ENCODE peak calls at places on chromosomes 1 and 21, in four cellular contexts. T is WTC11, X is K562, E is HepG2. F is an unnamed sample.

GRCh38 chr1:21185221-21185731 is 8.6 kb upstream of the EIF4G3 start:
- DNase-seq in T (no peak), X (no peak), E (no peak), F (no peak)

GRCh38 chr1:68173283-68174172 is 58.8 kb downstream of the WLS start:
- DNase-seq in T (no peak), X (no peak), E (no peak), F (no peak)

GRCh38 chr1:164794310-164794709 is 235.3 kb downstream of the PBX1 start:
- DNase-seq in T (no peak), X (no peak), E (no peak), F (peak)

GRCh38 chr1:206779565-206780091 is 7.3 kb upstream of the IL10 start:
- DNase-seq in T (no peak), X (no peak), E (no peak), F (no peak)

GRCh38 chr1:4650486-4650885 is 3.9 kb upstream of the AJAP1 start:
- DNase-seq in T (no peak), X (no peak), E (no peak), F (peak)

GRCh38 chr1:106536741-106537140 is 519.7 kb upstream of the PRMT6 start:
- DNase-seq in T (no peak), X (no peak), E (no peak), F (no peak)

GRCh38 chr1:158819461-158820443 is 11.4 kb upstream of the MNDA start:
- DNase-seq in T (no peak), X (peak), E (no peak), F (no peak)

GRCh38 chr1:115112496-115113375 is 23.4 kb upstream of the TSPAN2 start:
- DNase-seq in T (peak), X (peak), E (no peak), F (no peak)

GRCh38 chr1:78157162-78157561 is 111.4 kb downstream of the GIPC2 start:
- DNase-seq in T (no peak), X (no peak), E (no peak), F (no peak)

GRCh38 chr1:153386500-153386901 is 4.4 kb downstream of the S100A8 start:
- DNase-seq in T (no peak), X (no peak), E (no peak), F (no peak)

GRCh38 chr1:231240531-231240882 is 505 bp upstream of the GNPAT start:
- DNase-seq in T (no peak), X (peak), E (no peak), F (no peak)

GRCh38 chr1:174428033-174428432 is 19.7 kb upstream of the GPR52 start:
- DNase-seq in T (no peak), X (no peak), E (peak), F (no peak)

GRCh38 chr1:76759950-76760349 is 107.3 kb upstream of the ST6GALNAC5 start:
- DNase-seq in T (no peak), X (no peak), E (no peak), F (no peak)

GRCh38 chr1:210464519-210465039 is 135.9 kb downstream of the HHAT start:
- DNase-seq in T (no peak), X (no peak), E (no peak), F (no peak)

GRCh38 chr1:113759341-113760101 is at the start of gene PHTF1:
- DNase-seq in T (peak), X (peak), E (peak), F (peak)

GRCh38 chr1:236502579-236502971 is 21.2 kb upstream of the LGALS8 start:
- DNase-seq in T (no peak), X (no peak), E (peak), F (peak)

GRCh38 chr1:201511925-201512539 is 5.1 kb upstream of the CSRP1 start:
- DNase-seq in T (peak), X (no peak), E (peak), F (no peak)

GRCh38 chr1:202210370-202210769 is 16.8 kb downstream of the LGR6 start:
- DNase-seq in T (peak), X (no peak), E (no peak), F (no peak)

GRCh38 chr1:168960595-168960994 is 145.9 kb upstream of the ATP1B1 start:
- DNase-seq in T (no peak), X (no peak), E (peak), F (no peak)

GRCh38 chr1:213989740-213990472 is 2.1 kb downstream of the PROX1 start:
- DNase-seq in T (no peak), X (no peak), E (no peak), F (no peak)

GRCh38 chr1:88973520-88974137 is 18.8 kb downstream of the KYAT3 start:
- DNase-seq in T (no peak), X (no peak), E (peak), F (peak)

GRCh38 chr1:217495249-217495648 is 135.6 kb downstream of the GPATCH2 start:
- DNase-seq in T (no peak), X (no peak), E (no peak), F (no peak)

GRCh38 chr1:66300986-66301451 is 232.9 kb upstream of the SGIP1 start:
- DNase-seq in T (no peak), X (no peak), E (no peak), F (no peak)

GRCh38 chr1:2534775-2535387 is 4.8 kb upstream of the HES5 start:
- DNase-seq in T (no peak), X (no peak), E (no peak), F (no peak)

GRCh38 chr1:58251415-58252073 is 295.0 kb downstream of the OMA1 start:
- DNase-seq in T (peak), X (peak), E (peak), F (no peak)

GRCh38 chr21:38721983-38722382 is 83.7 kb upstream of the ETS2 start:
- DNase-seq in T (no peak), X (no peak), E (no peak), F (no peak)

GRCh38 chr1:12669529-12670068 is 25.7 kb downstream of the AADACL4 start:
- DNase-seq in T (no peak), X (no peak), E (no peak), F (no peak)

GRCh38 chr1:180674603-180675530 is 43.0 kb downstream of the XPR1 start:
- DNase-seq in T (no peak), X (no peak), E (no peak), F (peak)

GRCh38 chr1:156987715-156988114 is 57.8 kb downstream of the ARHGEF11 start:
- DNase-seq in T (no peak), X (no peak), E (no peak), F (no peak)

GRCh38 chr21:33971492-33972013 is 55.9 kb upstream of the ATP5PO start:
- DNase-seq in T (no peak), X (no peak), E (peak), F (peak)

GRCh38 chr1:13597166-13597565 is 13.5 kb downstream of the PDPN start:
- DNase-seq in T (no peak), X (no peak), E (no peak), F (no peak)

GRCh38 chr1:171754381-171754705 is 12.5 kb upstream of the VAMP4 start:
- DNase-seq in T (no peak), X (peak), E (no peak), F (no peak)

GRCh38 chr1:42165511-42166210 is 1.1 kb upstream of the GUCA2A start:
- DNase-seq in T (no peak), X (no peak), E (peak), F (peak)

GRCh38 chr21:46561448-46562095 is 43.3 kb downstream of the S100B start:
- DNase-seq in T (no peak), X (no peak), E (no peak), F (no peak)

DNA sequence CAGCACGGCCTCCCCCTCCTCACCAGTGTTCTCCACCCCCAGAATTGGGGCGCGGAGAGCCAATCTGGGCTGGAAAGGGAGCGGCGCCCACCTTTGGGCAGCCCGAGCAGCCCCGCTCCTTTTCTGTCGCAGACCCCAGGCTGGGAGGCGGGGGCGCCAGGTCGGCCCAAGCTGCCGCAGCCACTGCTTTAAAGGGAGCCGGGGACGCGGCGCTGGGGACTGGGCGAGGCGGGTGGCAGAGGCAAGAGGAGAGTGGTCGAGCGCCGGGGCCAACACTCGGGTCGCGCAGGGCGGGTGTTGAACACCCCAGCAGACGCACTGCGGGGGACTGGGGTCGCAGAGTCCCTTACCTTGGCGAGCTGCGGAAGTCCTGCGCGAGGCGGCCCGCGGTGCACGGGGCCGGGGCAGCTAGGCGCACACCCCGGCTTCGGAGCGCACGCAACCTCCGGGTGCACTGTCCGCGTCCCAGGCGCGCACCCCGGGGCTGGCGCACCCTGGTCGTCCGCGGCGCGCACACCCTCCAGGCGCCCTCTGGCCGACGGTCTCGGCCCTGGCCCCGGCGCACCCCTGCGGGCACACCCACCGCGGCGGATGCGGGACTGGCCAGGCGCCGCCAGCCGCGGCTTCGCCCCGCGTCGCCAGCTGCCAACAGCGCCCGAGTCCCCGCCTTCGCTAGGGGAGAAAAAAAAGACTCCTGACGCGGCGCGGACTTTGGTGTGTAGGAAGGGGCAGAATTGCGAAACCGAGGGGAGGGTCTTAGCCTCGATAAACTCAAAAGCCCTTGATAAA is at the start of gene KANK4:
- DNase-seq in T (peak), X (no peak), E (peak), F (no peak)
- TF ChIP-seq NR3C1 in T (no peak), X (no peak), E (no peak), F (no peak)

GRCh38 chr1:198497326-198498220 is 42.9 kb downstream of the ATP6V1G3 start:
- DNase-seq in T (no peak), X (no peak), E (no peak), F (no peak)
- TF ChIP-seq NR3C1 in T (no peak), X (no peak), E (no peak), F (no peak)

DNA sequence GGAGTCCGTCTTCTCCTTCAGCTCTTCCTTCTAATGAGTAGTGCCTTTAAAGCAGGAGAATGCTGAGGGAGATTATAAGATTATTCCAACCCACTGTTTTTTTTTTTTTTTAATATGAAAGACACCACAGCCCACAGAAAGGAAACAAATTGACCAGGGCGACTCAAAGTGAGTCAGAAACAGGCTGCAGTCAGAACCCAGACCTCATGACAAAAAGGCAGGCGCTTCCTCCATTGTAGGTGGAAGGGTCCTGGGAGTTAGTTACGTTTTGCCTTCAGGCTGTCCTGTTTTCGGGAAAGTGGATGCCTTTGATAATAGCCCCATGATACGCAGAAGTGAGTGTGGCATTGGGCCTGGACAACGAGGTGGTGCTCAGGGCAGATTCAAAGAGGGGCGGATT is 21.0 kb downstream of the PLXNA2 start:
- DNase-seq in T (no peak), X (no peak), E (no peak), F (no peak)
- TF ChIP-seq NR3C1 in T (no peak), X (no peak), E (no peak), F (no peak)

GRCh38 chr21:42026072-42026415 is 15.9 kb upstream of the ZBTB21 start:
- DNase-seq in T (no peak), X (no peak), E (no peak), F (no peak)

GRCh38 chr21:42024261-42024877 is 14.2 kb upstream of the ZBTB21 start:
- DNase-seq in T (no peak), X (no peak), E (no peak), F (no peak)

GRCh38 chr21:42027085-42027803 is 17.1 kb upstream of the ZBTB21 start:
- DNase-seq in T (no peak), X (no peak), E (no peak), F (no peak)

GRCh38 chr21:42027804-42028753 is 17.9 kb upstream of the ZBTB21 start:
- DNase-seq in T (no peak), X (no peak), E (no peak), F (no peak)

GRCh38 chr21:42025392-42026071 is 15.4 kb upstream of the ZBTB21 start:
- DNase-seq in T (no peak), X (no peak), E (no peak), F (no peak)
- TF ChIP-seq NR3C1 in T (no peak), X (no peak), E (no peak), F (no peak)

DNA sequence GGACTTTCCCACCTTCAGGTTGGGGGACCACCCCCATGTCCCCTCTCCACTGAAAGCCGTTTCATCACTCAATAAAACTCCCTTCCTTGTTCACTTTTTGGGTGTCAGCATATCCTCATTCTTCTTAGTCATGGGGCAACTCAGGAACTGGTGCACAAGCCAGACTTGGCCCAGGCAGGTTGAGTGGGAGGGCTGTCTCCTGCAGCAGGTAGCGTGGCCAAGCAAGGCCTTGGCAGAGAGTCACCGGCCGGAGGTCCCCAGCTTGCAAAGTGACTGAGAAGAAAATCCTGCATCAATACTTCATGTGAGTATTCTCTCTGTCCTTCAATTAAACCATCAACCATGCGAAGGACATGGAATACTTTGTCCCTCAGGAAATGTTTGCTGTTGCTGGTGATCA is 148.9 kb downstream of the RHOU start:
- DNase-seq in T (no peak), X (no peak), E (no peak), F (no peak)
- TF ChIP-seq NR3C1 in T (no peak), X (no peak), E (no peak), F (no peak)

DNA sequence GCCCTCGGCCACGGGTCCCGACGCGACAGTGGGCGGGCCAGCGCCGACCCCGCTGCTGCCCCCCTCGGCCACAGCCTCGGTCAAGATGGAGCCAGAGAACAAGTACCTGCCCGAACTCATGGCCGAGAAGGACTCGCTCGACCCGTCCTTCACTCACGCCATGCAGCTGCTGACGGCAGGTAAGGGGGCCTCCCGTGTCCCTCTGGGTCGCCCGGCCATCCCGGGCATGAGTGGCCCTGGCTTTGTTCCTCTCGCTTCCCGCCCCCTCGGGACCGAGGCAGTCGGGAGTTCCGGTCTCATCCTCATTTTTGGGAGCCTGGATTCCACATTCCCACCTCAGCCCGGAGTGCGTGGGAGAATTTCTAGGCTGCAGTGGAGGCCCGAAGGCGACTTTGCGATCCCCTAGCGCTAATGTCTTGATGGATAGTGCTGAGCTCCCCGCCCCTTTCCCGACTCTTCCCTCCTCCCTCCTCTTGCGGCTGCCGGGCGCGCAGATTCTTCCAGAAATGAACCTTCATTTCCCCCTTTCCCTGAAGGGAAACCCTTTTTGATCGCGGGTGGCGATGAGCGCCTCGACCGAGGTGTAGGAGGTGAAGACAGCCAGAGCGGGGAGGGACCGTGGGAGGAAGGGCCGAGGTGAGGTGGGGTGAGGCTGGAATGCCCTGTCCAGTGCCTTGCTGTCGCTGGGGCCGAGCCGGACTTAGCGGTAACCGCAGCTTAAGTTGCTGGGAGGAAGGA is 700 bp downstream of the KHDRBS1 start:
- DNase-seq in T (peak), X (peak), E (no peak), F (peak)
- TF ChIP-seq NR3C1 in T (no peak), X (peak), E (no peak), F (no peak)